ENCODE peak calls at places on chromosomes 16 and 17, in six cellular contexts. One of them, this sample, is unnamed.

GRCh38 chr17:77228224-77229215 is 87.8 kb downstream of the SEC14L1 start:
- DNase-seq in AG10803: no peak
- DNase-seq in MM.1S: no peak
- DNase-seq in ascending aorta: no peak
- DNase-seq in lung: no peak
- DNase-seq in CD8-positive, alpha-beta T cell: no peak
- DNase-seq in this sample: no peak

GRCh38 chr17:80184423-80184714 is 14.5 kb downstream of the CARD14 start:
- DNase-seq in AG10803: no peak
- DNase-seq in MM.1S: no peak
- DNase-seq in ascending aorta: no peak
- DNase-seq in lung: no peak
- DNase-seq in CD8-positive, alpha-beta T cell: no peak
- DNase-seq in this sample: no peak

GRCh38 chr17:80242505-80242904 is 18.1 kb upstream of the RNF213 start:
- DNase-seq in AG10803: no peak
- DNase-seq in MM.1S: no peak
- DNase-seq in ascending aorta: no peak
- DNase-seq in lung: no peak
- DNase-seq in CD8-positive, alpha-beta T cell: no peak
- DNase-seq in this sample: no peak

GRCh38 chr16:30984669-30985400 is at the start of gene HSD3B7:
- DNase-seq in AG10803: peak
- DNase-seq in MM.1S: peak
- DNase-seq in ascending aorta: peak
- DNase-seq in lung: peak
- DNase-seq in CD8-positive, alpha-beta T cell: peak
- DNase-seq in this sample: peak

GRCh38 chr17:67574658-67575293 is 143.0 kb upstream of the NOL11 start:
- DNase-seq in AG10803: no peak
- DNase-seq in MM.1S: no peak
- DNase-seq in ascending aorta: no peak
- DNase-seq in lung: no peak
- DNase-seq in CD8-positive, alpha-beta T cell: no peak
- DNase-seq in this sample: no peak

GRCh38 chr17:35799942-35800341 is 4.5 kb upstream of the MMP28 start:
- DNase-seq in AG10803: peak
- DNase-seq in MM.1S: no peak
- DNase-seq in ascending aorta: no peak
- DNase-seq in lung: peak
- DNase-seq in CD8-positive, alpha-beta T cell: no peak
- DNase-seq in this sample: no peak

GRCh38 chr17:2337152-2337810 is at the start of gene SGSM2:
- DNase-seq in AG10803: peak
- DNase-seq in MM.1S: peak
- DNase-seq in ascending aorta: no peak
- DNase-seq in lung: peak
- DNase-seq in CD8-positive, alpha-beta T cell: peak
- DNase-seq in this sample: peak

GRCh38 chr17:68462381-68463210 is 5.3 kb upstream of the WIPI1 start:
- DNase-seq in AG10803: peak
- DNase-seq in MM.1S: peak
- DNase-seq in ascending aorta: no peak
- DNase-seq in lung: peak
- DNase-seq in CD8-positive, alpha-beta T cell: peak
- DNase-seq in this sample: peak

GRCh38 chr16:69325784-69326171 is 4.6 kb downstream of the PDF start:
- DNase-seq in AG10803: no peak
- DNase-seq in MM.1S: no peak
- DNase-seq in ascending aorta: no peak
- DNase-seq in lung: no peak
- DNase-seq in CD8-positive, alpha-beta T cell: no peak
- DNase-seq in this sample: no peak

GRCh38 chr16:4244254-4244812 is 2.5 kb upstream of the SRL start:
- DNase-seq in AG10803: no peak
- DNase-seq in MM.1S: peak
- DNase-seq in ascending aorta: no peak
- DNase-seq in lung: no peak
- DNase-seq in CD8-positive, alpha-beta T cell: no peak
- DNase-seq in this sample: peak

GRCh38 chr17:66367112-66367511 is 64.7 kb downstream of the PRKCA start:
- DNase-seq in AG10803: no peak
- DNase-seq in MM.1S: no peak
- DNase-seq in ascending aorta: no peak
- DNase-seq in lung: no peak
- DNase-seq in CD8-positive, alpha-beta T cell: no peak
- DNase-seq in this sample: no peak

GRCh38 chr17:71423871-71424546 is 696.8 kb upstream of the SOX9 start:
- DNase-seq in AG10803: peak
- DNase-seq in MM.1S: peak
- DNase-seq in ascending aorta: no peak
- DNase-seq in lung: no peak
- DNase-seq in CD8-positive, alpha-beta T cell: no peak
- DNase-seq in this sample: peak
- TF ChIP-seq CTCF in AG10803: no peak
- TF ChIP-seq CTCF in MM.1S: no peak
- TF ChIP-seq CTCF in ascending aorta: no peak
- TF ChIP-seq CTCF in lung: no peak
- TF ChIP-seq CTCF in CD8-positive, alpha-beta T cell: no peak
- TF ChIP-seq CTCF in this sample: no peak

DNA sequence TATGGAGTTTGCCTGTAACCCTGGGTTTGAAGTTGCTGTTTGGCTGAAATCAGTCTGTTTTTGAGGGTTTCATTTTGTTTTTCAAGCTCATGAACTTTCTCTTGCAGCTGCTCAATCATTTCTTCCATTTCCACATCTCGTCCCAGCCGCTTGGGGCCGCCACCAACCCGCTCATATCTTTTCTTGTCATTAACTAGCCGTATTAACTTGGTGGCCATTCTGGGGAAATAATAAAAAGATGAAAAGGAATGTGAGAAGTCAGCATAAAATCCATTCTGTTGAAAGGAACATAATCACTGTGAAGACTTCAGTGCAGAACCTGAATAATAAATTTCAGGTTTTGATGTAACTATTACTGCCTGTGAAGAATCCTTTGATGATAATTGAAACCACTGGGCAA is 11.5 kb downstream of the RPGRIP1L start:
- DNase-seq in AG10803: no peak
- DNase-seq in MM.1S: no peak
- DNase-seq in ascending aorta: no peak
- DNase-seq in lung: no peak
- DNase-seq in CD8-positive, alpha-beta T cell: no peak
- DNase-seq in this sample: no peak
- TF ChIP-seq CTCF in AG10803: no peak
- TF ChIP-seq CTCF in MM.1S: no peak
- TF ChIP-seq CTCF in ascending aorta: no peak
- TF ChIP-seq CTCF in lung: no peak
- TF ChIP-seq CTCF in CD8-positive, alpha-beta T cell: no peak
- TF ChIP-seq CTCF in this sample: peak

DNA sequence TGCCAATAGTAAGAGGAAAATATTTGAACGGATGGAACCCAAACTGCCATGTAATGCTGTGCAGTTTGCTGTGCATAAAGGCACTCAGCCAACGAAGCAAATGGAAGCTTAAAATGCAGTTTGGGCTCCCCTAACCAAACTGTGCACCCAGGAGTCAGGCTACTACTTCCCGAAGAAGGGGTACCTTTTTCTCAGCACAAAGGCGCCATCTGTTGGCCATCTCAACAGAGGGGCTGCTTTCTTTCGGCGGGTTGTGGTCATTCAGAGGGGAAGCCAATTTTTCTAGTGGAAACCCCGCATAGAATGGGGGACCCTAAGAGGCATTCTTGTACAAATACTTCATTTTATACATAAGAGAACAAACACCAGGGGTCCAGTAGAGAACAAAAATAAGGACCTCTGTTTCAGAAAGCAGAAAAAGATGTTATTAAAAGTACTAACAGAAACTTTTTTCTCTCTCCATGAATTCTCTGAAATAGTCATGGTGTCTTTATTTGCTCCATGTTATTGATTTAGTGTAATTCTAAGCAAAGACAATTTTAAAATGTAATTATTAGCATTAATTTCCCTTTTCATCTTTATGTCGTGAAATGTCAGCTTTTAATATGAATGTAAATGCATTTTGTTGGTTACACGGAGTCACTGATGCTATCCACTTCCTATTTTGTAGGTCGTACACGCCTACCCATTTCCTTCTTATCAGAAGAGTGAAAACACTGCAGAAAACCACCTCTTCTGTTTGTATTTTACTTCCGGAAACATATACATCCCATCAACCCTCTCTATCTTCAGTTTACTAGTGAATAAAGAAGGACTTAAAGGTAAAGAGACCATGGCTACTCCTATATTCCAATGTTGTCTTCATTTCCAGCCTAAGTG is 453.3 kb downstream of the KCNJ2 start:
- DNase-seq in AG10803: peak
- DNase-seq in MM.1S: no peak
- DNase-seq in ascending aorta: no peak
- DNase-seq in lung: peak
- DNase-seq in CD8-positive, alpha-beta T cell: no peak
- DNase-seq in this sample: peak
- TF ChIP-seq CTCF in AG10803: peak
- TF ChIP-seq CTCF in MM.1S: peak
- TF ChIP-seq CTCF in ascending aorta: no peak
- TF ChIP-seq CTCF in lung: no peak
- TF ChIP-seq CTCF in CD8-positive, alpha-beta T cell: no peak
- TF ChIP-seq CTCF in this sample: peak

GRCh38 chr16:85205747-85206471 is 93.6 kb upstream of the CIBAR2 start:
- DNase-seq in AG10803: no peak
- DNase-seq in MM.1S: no peak
- DNase-seq in ascending aorta: no peak
- DNase-seq in lung: no peak
- DNase-seq in CD8-positive, alpha-beta T cell: no peak
- DNase-seq in this sample: peak
- TF ChIP-seq CTCF in AG10803: no peak
- TF ChIP-seq CTCF in MM.1S: no peak
- TF ChIP-seq CTCF in ascending aorta: no peak
- TF ChIP-seq CTCF in lung: no peak
- TF ChIP-seq CTCF in CD8-positive, alpha-beta T cell: no peak
- TF ChIP-seq CTCF in this sample: no peak

GRCh38 chr16:26963109-26963508 is 103.6 kb upstream of the C16orf82 start:
- DNase-seq in AG10803: peak
- DNase-seq in MM.1S: no peak
- DNase-seq in ascending aorta: no peak
- DNase-seq in lung: no peak
- DNase-seq in CD8-positive, alpha-beta T cell: no peak
- DNase-seq in this sample: peak
- TF ChIP-seq CTCF in AG10803: peak
- TF ChIP-seq CTCF in MM.1S: peak
- TF ChIP-seq CTCF in ascending aorta: no peak
- TF ChIP-seq CTCF in lung: no peak
- TF ChIP-seq CTCF in CD8-positive, alpha-beta T cell: no peak
- TF ChIP-seq CTCF in this sample: peak

GRCh38 chr17:17682293-17682736 is 1.1 kb downstream of the RAI1 start:
- DNase-seq in AG10803: peak
- DNase-seq in MM.1S: peak
- DNase-seq in ascending aorta: no peak
- DNase-seq in lung: no peak
- DNase-seq in CD8-positive, alpha-beta T cell: peak
- DNase-seq in this sample: peak

GRCh38 chr17:17680477-17681186 is 626 bp upstream of the RAI1 start:
- DNase-seq in AG10803: no peak
- DNase-seq in MM.1S: no peak
- DNase-seq in ascending aorta: no peak
- DNase-seq in lung: no peak
- DNase-seq in CD8-positive, alpha-beta T cell: no peak
- DNase-seq in this sample: no peak

GRCh38 chr17:17679748-17680147 is 1.5 kb upstream of the RAI1 start:
- DNase-seq in AG10803: no peak
- DNase-seq in MM.1S: no peak
- DNase-seq in ascending aorta: no peak
- DNase-seq in lung: no peak
- DNase-seq in CD8-positive, alpha-beta T cell: no peak
- DNase-seq in this sample: no peak

GRCh38 chr17:17681744-17682292 is 560 bp downstream of the RAI1 start:
- DNase-seq in AG10803: no peak
- DNase-seq in MM.1S: peak
- DNase-seq in ascending aorta: no peak
- DNase-seq in lung: no peak
- DNase-seq in CD8-positive, alpha-beta T cell: peak
- DNase-seq in this sample: peak

DNA sequence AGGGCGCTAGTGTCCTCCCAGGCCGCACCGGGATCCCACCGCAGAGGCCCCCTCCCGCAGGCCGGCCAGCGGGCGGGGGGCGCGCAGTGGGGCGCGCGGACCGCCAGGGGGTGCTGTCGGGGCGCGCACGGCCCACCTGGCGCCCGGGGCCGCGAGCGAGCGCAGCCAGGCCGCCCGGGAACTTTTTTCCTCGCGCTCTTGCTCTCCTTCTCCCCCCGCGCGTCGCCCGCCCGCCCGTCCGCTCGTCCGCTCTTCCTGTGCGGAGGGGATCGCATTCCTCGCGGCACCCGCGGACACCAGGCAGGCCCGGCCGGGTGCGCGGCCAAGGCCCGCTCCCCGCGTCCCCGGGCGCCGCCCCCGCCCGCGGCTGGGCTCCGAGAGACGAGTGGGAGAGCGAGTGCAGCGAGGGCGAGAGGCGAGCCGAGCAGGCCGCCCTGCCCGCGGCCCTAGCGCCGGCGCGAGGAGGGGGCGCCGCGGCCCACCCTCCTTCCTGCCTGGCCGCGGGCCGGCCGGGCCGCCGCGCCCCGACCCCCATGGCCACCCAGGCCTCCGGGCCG is at the start of gene RAI1:
- DNase-seq in AG10803: peak
- DNase-seq in MM.1S: peak
- DNase-seq in ascending aorta: no peak
- DNase-seq in lung: peak
- DNase-seq in CD8-positive, alpha-beta T cell: peak
- DNase-seq in this sample: peak
- TF ChIP-seq CTCF in AG10803: no peak
- TF ChIP-seq CTCF in MM.1S: peak
- TF ChIP-seq CTCF in ascending aorta: no peak
- TF ChIP-seq CTCF in lung: peak
- TF ChIP-seq CTCF in CD8-positive, alpha-beta T cell: peak
- TF ChIP-seq CTCF in this sample: peak

GRCh38 chr17:54900457-54901229 is at the start of gene TOM1L1:
- DNase-seq in AG10803: peak
- DNase-seq in MM.1S: peak
- DNase-seq in ascending aorta: peak
- DNase-seq in lung: peak
- DNase-seq in CD8-positive, alpha-beta T cell: no peak
- DNase-seq in this sample: peak
- TF ChIP-seq CTCF in AG10803: no peak
- TF ChIP-seq CTCF in MM.1S: peak
- TF ChIP-seq CTCF in ascending aorta: no peak
- TF ChIP-seq CTCF in lung: no peak
- TF ChIP-seq CTCF in CD8-positive, alpha-beta T cell: no peak
- TF ChIP-seq CTCF in this sample: no peak